ENCODE peak calls at places on chromosomes 2 and 18, in ten cellular contexts. T, X, J, O, S, F, U, W, V and A are unnamed samples.

GRCh38 chr2:160433466-160434172 is 60.0 kb downstream of the RBMS1 start:
- DNase-seq in T (no peak), X (no peak), J (no peak), O (no peak), S (no peak), F (no peak), U (no peak), W (peak), V (no peak), A (no peak)

GRCh38 chr2:26724004-26724750 is 31.7 kb downstream of the KCNK3 start:
- DNase-seq in T (peak), X (peak), J (peak), O (no peak), S (peak), F (peak), U (no peak), W (peak), V (peak), A (no peak)

GRCh38 chr2:134178109-134178877 is 75.6 kb upstream of the MGAT5 start:
- DNase-seq in T (no peak), X (no peak), J (no peak), O (no peak), S (no peak), F (no peak), U (no peak), W (no peak), V (no peak), A (peak)

GRCh38 chr2:145845207-145845894 is 1325.4 kb upstream of the ZEB2 start:
- DNase-seq in T (peak), X (peak), J (peak), O (peak), S (no peak), F (no peak), U (no peak), W (no peak), V (no peak), A (no peak)

GRCh38 chr2:223868005-223868404 is 30.6 kb upstream of the AP1S3 start:
- DNase-seq in T (no peak), X (no peak), J (no peak), O (no peak), S (no peak), F (no peak), U (no peak), W (no peak), V (no peak), A (no peak)

GRCh38 chr18:37243756-37244155 is 321.8 kb downstream of the CELF4 start:
- DNase-seq in T (no peak), X (no peak), J (no peak), O (no peak), S (no peak), F (no peak), U (no peak), W (no peak), V (peak), A (no peak)

GRCh38 chr2:178327516-178327915 is 123.5 kb downstream of the PRKRA start:
- DNase-seq in T (no peak), X (no peak), J (no peak), O (no peak), S (no peak), F (no peak), U (no peak), W (no peak), V (no peak), A (no peak)

GRCh38 chr2:186543561-186544131 is 46.2 kb upstream of the ITGAV start:
- DNase-seq in T (no peak), X (peak), J (no peak), O (no peak), S (no peak), F (no peak), U (no peak), W (no peak), V (no peak), A (no peak)

GRCh38 chr2:144452169-144453038 is 67.5 kb downstream of the ZEB2 start:
- DNase-seq in T (peak), X (peak), J (no peak), O (no peak), S (no peak), F (no peak), U (peak), W (no peak), V (no peak), A (no peak)

GRCh38 chr2:232319117-232320037 is 59.2 kb upstream of the ALPP start:
- DNase-seq in T (no peak), X (no peak), J (no peak), O (no peak), S (no peak), F (no peak), U (no peak), W (no peak), V (peak), A (no peak)

GRCh38 chr2:97983134-97983533 is 12.6 kb downstream of the TMEM131 start:
- DNase-seq in T (no peak), X (no peak), J (no peak), O (no peak), S (no peak), F (no peak), U (no peak), W (no peak), V (no peak), A (no peak)

GRCh38 chr2:28480403-28481049 is 15.3 kb upstream of the PLB1 start:
- DNase-seq in T (no peak), X (no peak), J (no peak), O (no peak), S (no peak), F (no peak), U (no peak), W (no peak), V (no peak), A (no peak)

GRCh38 chr2:239881561-239882320 is 143.4 kb downstream of the NDUFA10 start:
- DNase-seq in T (peak), X (peak), J (no peak), O (no peak), S (peak), F (peak), U (peak), W (no peak), V (no peak), A (no peak)

GRCh38 chr2:238108423-238109201 is 8.5 kb downstream of the ESPNL start:
- DNase-seq in T (no peak), X (no peak), J (no peak), O (no peak), S (no peak), F (no peak), U (peak), W (no peak), V (peak), A (no peak)

GRCh38 chr2:150522269-150522668 is 34.8 kb upstream of the RND3 start:
- DNase-seq in T (no peak), X (no peak), J (no peak), O (no peak), S (no peak), F (no peak), U (no peak), W (no peak), V (no peak), A (no peak)

GRCh38 chr2:164792316-164793127 is 49.1 kb downstream of the COBLL1 start:
- DNase-seq in T (no peak), X (no peak), J (no peak), O (no peak), S (no peak), F (no peak), U (no peak), W (peak), V (no peak), A (no peak)

GRCh38 chr2:191166111-191166755 is 15.4 kb upstream of the STAT4 start:
- DNase-seq in T (peak), X (peak), J (peak), O (no peak), S (no peak), F (no peak), U (no peak), W (no peak), V (no peak), A (no peak)

GRCh38 chr2:38551746-38552145 is 51.0 kb downstream of the HNRNPLL start:
- DNase-seq in T (no peak), X (no peak), J (no peak), O (no peak), S (no peak), F (no peak), U (no peak), W (no peak), V (no peak), A (no peak)
- H3K27ac ChIP-seq in T (no peak), X (no peak), J (no peak), O (no peak), S (no peak), F (no peak), U (no peak), W (no peak), V (no peak), A (no peak)

DNA sequence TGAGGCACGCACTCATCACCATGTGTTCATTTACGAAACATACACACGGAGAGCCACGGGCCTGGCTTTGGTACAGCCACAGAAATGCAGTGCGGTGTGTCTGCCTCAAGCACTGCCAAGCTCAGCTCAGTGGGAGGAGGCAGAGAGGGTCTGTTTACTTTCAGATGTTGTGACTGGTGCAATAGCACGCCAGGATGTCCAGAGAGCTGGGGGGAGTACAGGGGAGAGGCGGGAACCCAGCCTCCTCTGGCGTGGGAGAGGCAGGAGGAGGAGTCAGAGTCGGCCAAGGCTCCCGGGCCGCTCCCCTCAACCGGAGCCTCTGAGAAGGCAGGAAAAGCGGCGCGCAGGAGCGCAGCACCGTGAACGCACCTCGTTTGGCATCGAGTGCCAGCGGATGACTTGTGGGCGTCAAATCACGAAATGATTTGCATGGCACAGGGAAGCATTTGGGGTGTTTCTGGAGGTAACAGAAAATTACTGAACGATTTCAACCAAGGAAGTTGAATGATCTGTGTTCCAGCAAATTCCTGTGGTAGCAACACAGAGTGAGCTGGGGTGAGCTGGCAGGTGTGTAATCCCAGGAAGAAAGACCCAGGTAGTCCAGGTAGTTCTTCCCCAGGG is 143.0 kb downstream of the ZNF516 start:
- DNase-seq in T (peak), X (peak), J (peak), O (no peak), S (peak), F (no peak), U (peak), W (peak), V (peak), A (no peak)
- H3K27ac ChIP-seq in T (no peak), X (no peak), J (no peak), O (no peak), S (no peak), F (no peak), U (no peak), W (no peak), V (no peak), A (no peak)

DNA sequence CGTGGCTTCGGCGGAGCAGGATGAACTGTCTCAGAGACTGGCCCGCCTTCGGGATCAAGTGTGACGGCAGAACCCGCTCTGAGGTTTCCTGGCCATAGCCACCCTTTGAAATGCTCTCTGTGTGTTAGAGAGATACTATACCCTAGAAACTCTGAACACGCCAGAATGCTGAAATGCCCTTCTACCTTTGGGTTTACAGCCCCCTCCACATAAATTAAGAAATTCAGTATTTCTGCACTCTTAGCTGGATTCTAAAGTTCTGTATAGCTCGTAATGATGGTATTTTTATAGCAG is 782 bp downstream of the CHMP1B start:
- DNase-seq in T (no peak), X (no peak), J (no peak), O (no peak), S (no peak), F (no peak), U (no peak), W (no peak), V (no peak), A (no peak)
- H3K27ac ChIP-seq in T (peak), X (peak), J (peak), O (no peak), S (peak), F (peak), U (peak), W (peak), V (peak), A (peak)

GRCh38 chr18:62975785-62976184 is 260.4 kb downstream of the PHLPP1 start:
- DNase-seq in T (no peak), X (no peak), J (no peak), O (no peak), S (no peak), F (no peak), U (no peak), W (no peak), V (no peak), A (no peak)

GRCh38 chr18:62974928-62975675 is 259.8 kb downstream of the PHLPP1 start:
- DNase-seq in T (no peak), X (no peak), J (no peak), O (no peak), S (no peak), F (no peak), U (no peak), W (no peak), V (no peak), A (no peak)

GRCh38 chr18:62976227-62976626 is 260.9 kb downstream of the PHLPP1 start:
- DNase-seq in T (no peak), X (no peak), J (no peak), O (no peak), S (no peak), F (peak), U (no peak), W (peak), V (no peak), A (no peak)

GRCh38 chr18:62974388-62974787 is 259.0 kb downstream of the PHLPP1 start:
- DNase-seq in T (no peak), X (no peak), J (no peak), O (no peak), S (no peak), F (no peak), U (no peak), W (no peak), V (no peak), A (no peak)

DNA sequence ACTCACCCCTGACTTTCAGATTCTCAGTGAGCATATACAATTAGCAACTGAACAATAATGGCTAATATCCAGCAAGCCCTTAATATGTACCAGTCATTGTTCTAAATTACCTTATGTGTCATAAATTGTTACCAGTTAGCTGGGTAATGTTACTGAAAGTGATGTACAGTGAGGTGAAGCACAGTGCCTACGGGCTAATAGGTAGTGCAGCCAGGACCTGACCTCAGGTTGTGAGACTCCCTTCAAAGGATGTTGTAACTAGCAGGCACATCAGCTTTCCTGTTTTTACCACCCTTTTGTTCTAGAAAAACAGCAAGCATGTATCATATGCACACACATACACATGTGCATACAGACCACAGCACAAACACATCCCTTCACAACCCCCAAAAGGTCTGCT is 258.3 kb downstream of the PHLPP1 start:
- DNase-seq in T (no peak), X (no peak), J (no peak), O (no peak), S (no peak), F (no peak), U (no peak), W (no peak), V (no peak), A (no peak)
- H3K27ac ChIP-seq in T (no peak), X (no peak), J (no peak), O (no peak), S (no peak), F (no peak), U (no peak), W (no peak), V (no peak), A (no peak)

GRCh38 chr2:86357392-86357963 is 20.1 kb upstream of the REEP1 start:
- DNase-seq in T (no peak), X (no peak), J (peak), O (no peak), S (no peak), F (no peak), U (no peak), W (peak), V (no peak), A (no peak)

GRCh38 chr2:86360781-86361180 is 23.4 kb upstream of the REEP1 start:
- DNase-seq in T (no peak), X (no peak), J (no peak), O (no peak), S (no peak), F (no peak), U (no peak), W (no peak), V (no peak), A (no peak)

DNA sequence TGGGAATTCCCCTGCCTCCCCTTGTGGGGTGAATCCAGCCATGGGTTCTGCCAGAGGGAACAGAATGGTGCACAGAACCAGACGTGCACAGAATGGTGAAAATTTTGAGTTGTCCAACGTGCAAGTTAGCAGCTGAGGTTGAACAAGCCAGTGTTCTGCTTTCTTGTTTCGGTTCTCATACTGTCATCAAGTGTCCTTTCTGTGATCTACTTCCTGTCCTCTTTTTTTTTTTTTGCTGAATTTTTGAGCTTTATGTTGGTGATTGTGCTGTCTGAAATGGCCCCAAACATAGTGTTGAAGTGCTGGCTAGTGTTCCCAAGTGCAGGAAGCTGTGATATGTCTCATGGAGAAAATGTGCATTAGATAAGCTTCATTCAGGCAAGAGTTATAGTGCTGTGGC is 21.6 kb upstream of the REEP1 start:
- DNase-seq in T (no peak), X (no peak), J (no peak), O (no peak), S (no peak), F (no peak), U (no peak), W (no peak), V (no peak), A (no peak)
- H3K27ac ChIP-seq in T (no peak), X (no peak), J (no peak), O (no peak), S (no peak), F (no peak), U (no peak), W (no peak), V (no peak), A (no peak)

DNA sequence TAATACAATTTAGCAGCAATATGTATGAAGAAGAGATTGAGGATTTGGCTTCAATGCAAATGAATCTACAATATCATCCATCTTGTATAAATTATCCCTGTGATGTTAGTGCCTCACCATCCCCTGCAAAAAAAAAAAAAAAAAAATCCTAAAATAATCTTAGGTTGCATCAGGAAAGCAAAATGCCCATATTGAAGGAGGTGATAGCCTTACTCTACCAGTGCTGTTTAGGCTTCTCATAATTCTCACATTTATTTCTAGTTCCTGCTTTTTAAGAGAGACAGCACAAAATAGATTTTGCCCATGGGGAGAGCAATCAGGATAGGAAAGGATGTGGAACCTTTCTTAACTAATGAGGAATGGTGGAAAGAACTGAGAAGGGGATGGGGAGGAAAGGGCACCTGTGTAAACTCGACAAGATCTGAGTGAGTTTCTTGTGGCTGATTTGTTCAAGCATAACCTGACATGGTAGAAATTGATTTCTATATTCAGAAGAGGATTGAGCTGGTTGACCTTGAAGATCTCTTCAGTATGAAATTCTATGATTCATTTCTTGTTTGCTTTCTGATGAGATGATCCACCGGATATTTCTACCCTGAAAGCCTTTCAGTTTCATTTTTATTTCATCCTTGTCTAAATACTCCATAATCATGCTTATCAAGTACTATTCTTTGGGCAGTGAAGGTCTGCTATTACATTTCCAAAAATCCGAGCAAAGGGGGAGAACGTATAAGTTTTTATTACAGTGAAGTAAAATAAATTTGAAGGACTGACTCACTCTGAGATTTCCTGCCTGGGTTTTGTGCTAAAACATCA is 391.2 kb downstream of the PTPRM start:
- DNase-seq in T (no peak), X (peak), J (no peak), O (no peak), S (no peak), F (no peak), U (no peak), W (peak), V (peak), A (no peak)
- H3K27ac ChIP-seq in T (peak), X (no peak), J (no peak), O (no peak), S (no peak), F (no peak), U (no peak), W (peak), V (peak), A (peak)

GRCh38 chr2:46460991-46461715 is 18.2 kb upstream of the TMEM247 start:
- DNase-seq in T (peak), X (peak), J (peak), O (no peak), S (peak), F (peak), U (peak), W (peak), V (peak), A (peak)
- H3K27ac ChIP-seq in T (no peak), X (no peak), J (no peak), O (no peak), S (no peak), F (no peak), U (no peak), W (peak), V (no peak), A (no peak)

DNA sequence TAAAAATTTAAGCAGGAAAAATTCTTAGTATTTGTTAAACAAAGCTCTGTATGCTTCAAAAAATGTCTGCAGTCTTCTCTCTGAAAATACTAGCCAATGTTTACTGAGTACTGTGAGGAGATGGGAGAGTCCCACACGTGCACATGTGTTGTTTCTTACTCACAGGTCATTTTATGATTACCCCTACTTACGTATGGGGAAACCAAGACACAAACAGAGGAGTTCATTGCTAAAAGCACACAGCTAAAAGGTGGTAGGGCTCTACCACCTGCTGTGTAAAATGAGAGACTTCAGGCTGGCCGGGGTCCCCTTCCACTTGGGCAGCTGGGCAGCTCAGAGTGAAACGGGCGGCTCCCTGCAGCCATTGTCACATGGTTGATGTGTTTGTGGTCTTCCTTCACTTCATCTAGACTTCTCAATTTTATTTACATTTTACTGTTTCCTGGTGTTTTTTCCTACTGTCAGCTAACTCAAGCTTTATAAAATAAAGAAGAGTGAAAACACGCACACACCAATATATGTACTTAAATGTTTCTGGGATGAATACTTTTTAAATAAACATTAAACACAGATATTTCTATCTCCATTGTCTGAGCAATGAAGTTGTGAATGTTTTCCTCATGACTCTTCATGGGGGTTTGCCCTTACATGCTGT is 71.2 kb downstream of the MBP start:
- DNase-seq in T (peak), X (no peak), J (no peak), O (no peak), S (no peak), F (no peak), U (no peak), W (no peak), V (peak), A (no peak)
- H3K27ac ChIP-seq in T (peak), X (no peak), J (no peak), O (no peak), S (no peak), F (peak), U (no peak), W (peak), V (peak), A (peak)